ENCODE peak calls at places on chromosomes 13 and 19, in nine cellular contexts. One of them, this sample, is unnamed.

GRCh38 chr19:29581398-29581797 is 24.7 kb upstream of the POP4 start:
- DNase-seq in neuronal stem cell: no peak
- DNase-seq in fibroblast of lung: no peak
- DNase-seq in neural progenitor cell: no peak
- DNase-seq in mammary epithelial cell: no peak
- DNase-seq in hepatocyte: no peak
- DNase-seq in HepG2: no peak
- DNase-seq in H1: no peak
- DNase-seq in trophoblast cell: no peak
- DNase-seq in this sample: no peak

GRCh38 chr19:54430306-54431254 is 15.3 kb downstream of the TTYH1 start:
- DNase-seq in neuronal stem cell: no peak
- DNase-seq in fibroblast of lung: peak; percentile 28
- DNase-seq in neural progenitor cell: peak; percentile 74
- DNase-seq in mammary epithelial cell: no peak
- DNase-seq in hepatocyte: peak; percentile 77
- DNase-seq in HepG2: no peak
- DNase-seq in H1: no peak
- DNase-seq in trophoblast cell: no peak
- DNase-seq in this sample: peak; percentile 26

GRCh38 chr13:98221234-98221633 is 44.2 kb upstream of the RNF113B start:
- DNase-seq in neuronal stem cell: no peak
- DNase-seq in fibroblast of lung: no peak
- DNase-seq in neural progenitor cell: no peak
- DNase-seq in mammary epithelial cell: no peak
- DNase-seq in hepatocyte: no peak
- DNase-seq in HepG2: no peak
- DNase-seq in H1: no peak
- DNase-seq in trophoblast cell: no peak
- DNase-seq in this sample: no peak

GRCh38 chr19:35295792-35296462 is 4.0 kb downstream of the MAG start:
- DNase-seq in neuronal stem cell: no peak
- DNase-seq in fibroblast of lung: no peak
- DNase-seq in neural progenitor cell: no peak
- DNase-seq in mammary epithelial cell: no peak
- DNase-seq in hepatocyte: no peak
- DNase-seq in HepG2: no peak
- DNase-seq in H1: no peak
- DNase-seq in trophoblast cell: no peak
- DNase-seq in this sample: peak; percentile 92

GRCh38 chr13:25922373-25922772 is 129.4 kb downstream of the SHISA2 start:
- DNase-seq in neuronal stem cell: no peak
- DNase-seq in fibroblast of lung: no peak
- DNase-seq in neural progenitor cell: no peak
- DNase-seq in mammary epithelial cell: no peak
- DNase-seq in hepatocyte: no peak
- DNase-seq in HepG2: no peak
- DNase-seq in H1: no peak
- DNase-seq in trophoblast cell: peak; percentile 59
- DNase-seq in this sample: no peak

GRCh38 chr13:24148414-24149305 is 11.9 kb upstream of the SPATA13 start:
- DNase-seq in neuronal stem cell: no peak
- DNase-seq in fibroblast of lung: peak; percentile 97
- DNase-seq in neural progenitor cell: no peak
- DNase-seq in mammary epithelial cell: peak; percentile 90
- DNase-seq in hepatocyte: peak; percentile 86
- DNase-seq in HepG2: peak; percentile 90
- DNase-seq in H1: peak; percentile 56
- DNase-seq in trophoblast cell: peak; percentile 91
- DNase-seq in this sample: no peak

GRCh38 chr13:94759120-94759728 is 46.9 kb upstream of the SOX21 start:
- DNase-seq in neuronal stem cell: no peak
- DNase-seq in fibroblast of lung: no peak
- DNase-seq in neural progenitor cell: no peak
- DNase-seq in mammary epithelial cell: no peak
- DNase-seq in hepatocyte: no peak
- DNase-seq in HepG2: no peak
- DNase-seq in H1: no peak
- DNase-seq in trophoblast cell: no peak
- DNase-seq in this sample: no peak

GRCh38 chr19:39179754-39180153 is 17.0 kb upstream of the NCCRP1 start:
- DNase-seq in neuronal stem cell: no peak
- DNase-seq in fibroblast of lung: no peak
- DNase-seq in neural progenitor cell: no peak
- DNase-seq in mammary epithelial cell: no peak
- DNase-seq in hepatocyte: no peak
- DNase-seq in HepG2: no peak
- DNase-seq in H1: no peak
- DNase-seq in trophoblast cell: no peak
- DNase-seq in this sample: no peak

GRCh38 chr13:100794575-100794974 is 120.0 kb upstream of the TMTC4 start:
- DNase-seq in neuronal stem cell: no peak
- DNase-seq in fibroblast of lung: no peak
- DNase-seq in neural progenitor cell: no peak
- DNase-seq in mammary epithelial cell: no peak
- DNase-seq in hepatocyte: no peak
- DNase-seq in HepG2: no peak
- DNase-seq in H1: no peak
- DNase-seq in trophoblast cell: no peak
- DNase-seq in this sample: no peak

GRCh38 chr13:30623392-30623791 is 5.7 kb downstream of the USPL1 start:
- DNase-seq in neuronal stem cell: no peak
- DNase-seq in fibroblast of lung: no peak
- DNase-seq in neural progenitor cell: no peak
- DNase-seq in mammary epithelial cell: no peak
- DNase-seq in hepatocyte: no peak
- DNase-seq in HepG2: no peak
- DNase-seq in H1: no peak
- DNase-seq in trophoblast cell: no peak
- DNase-seq in this sample: no peak

GRCh38 chr13:32039488-32040013 is 8.0 kb downstream of the FRY start:
- DNase-seq in neuronal stem cell: no peak
- DNase-seq in fibroblast of lung: peak; percentile 22
- DNase-seq in neural progenitor cell: no peak
- DNase-seq in mammary epithelial cell: no peak
- DNase-seq in hepatocyte: no peak
- DNase-seq in HepG2: no peak
- DNase-seq in H1: no peak
- DNase-seq in trophoblast cell: no peak
- DNase-seq in this sample: no peak

GRCh38 chr13:108326318-108326717 is 56.8 kb downstream of the TNFSF13B start:
- DNase-seq in neuronal stem cell: no peak
- DNase-seq in fibroblast of lung: no peak
- DNase-seq in neural progenitor cell: no peak
- DNase-seq in mammary epithelial cell: no peak
- DNase-seq in hepatocyte: peak; percentile 38
- DNase-seq in HepG2: peak; percentile 13
- DNase-seq in H1: no peak
- DNase-seq in trophoblast cell: no peak
- DNase-seq in this sample: peak; percentile 66

GRCh38 chr13:97308735-97309429 is 86.7 kb downstream of the MBNL2 start:
- DNase-seq in neuronal stem cell: no peak
- DNase-seq in fibroblast of lung: no peak
- DNase-seq in neural progenitor cell: no peak
- DNase-seq in mammary epithelial cell: peak; percentile 47
- DNase-seq in hepatocyte: no peak
- DNase-seq in HepG2: peak; percentile 48
- DNase-seq in H1: no peak
- DNase-seq in trophoblast cell: no peak
- DNase-seq in this sample: no peak

DNA sequence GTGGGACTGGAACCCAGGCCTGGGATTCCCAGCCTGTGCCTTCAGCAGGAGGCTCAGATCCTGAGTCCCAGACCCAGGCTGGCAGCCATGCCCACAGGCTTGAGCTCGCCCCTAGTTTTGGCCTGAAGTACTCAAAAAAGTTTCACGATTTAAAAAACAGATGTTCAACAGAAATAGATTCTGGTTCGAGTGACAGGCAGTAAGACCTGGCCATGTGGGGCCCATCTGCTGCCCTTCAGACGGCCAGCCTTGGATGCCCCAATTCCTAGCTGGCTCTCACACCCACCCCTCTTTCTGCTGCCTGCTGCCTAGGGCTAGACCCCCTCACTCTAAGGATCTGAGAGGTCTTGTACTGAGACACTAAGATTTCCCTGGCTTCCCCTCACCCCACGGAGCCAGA is 2.8 kb upstream of the DMPK start:
- DNase-seq in neuronal stem cell: no peak
- DNase-seq in fibroblast of lung: no peak
- DNase-seq in neural progenitor cell: no peak
- DNase-seq in mammary epithelial cell: no peak
- DNase-seq in hepatocyte: no peak
- DNase-seq in HepG2: no peak
- DNase-seq in H1: no peak
- DNase-seq in trophoblast cell: no peak
- DNase-seq in this sample: no peak
- H3K27ac ChIP-seq in neuronal stem cell: no peak overlapping the region
- H3K27ac ChIP-seq in fibroblast of lung: peak overlapping the region; percentile 8
- H3K27ac ChIP-seq in neural progenitor cell: no peak overlapping the region
- H3K27ac ChIP-seq in mammary epithelial cell: no peak overlapping the region
- H3K27ac ChIP-seq in hepatocyte: peak overlapping the region; percentile 93
- H3K27ac ChIP-seq in HepG2: no peak overlapping the region
- H3K27ac ChIP-seq in H1: no peak overlapping the region
- H3K27ac ChIP-seq in trophoblast cell: no peak overlapping the region
- H3K27ac ChIP-seq in this sample: no peak overlapping the region

GRCh38 chr19:41500443-41500842 is 57.5 kb downstream of the ERICH4 start:
- DNase-seq in neuronal stem cell: no peak
- DNase-seq in fibroblast of lung: no peak
- DNase-seq in neural progenitor cell: no peak
- DNase-seq in mammary epithelial cell: no peak
- DNase-seq in hepatocyte: no peak
- DNase-seq in HepG2: no peak
- DNase-seq in H1: no peak
- DNase-seq in trophoblast cell: no peak
- DNase-seq in this sample: no peak

GRCh38 chr19:41505105-41505504 is 62.1 kb downstream of the ERICH4 start:
- DNase-seq in neuronal stem cell: no peak
- DNase-seq in fibroblast of lung: no peak
- DNase-seq in neural progenitor cell: no peak
- DNase-seq in mammary epithelial cell: no peak
- DNase-seq in hepatocyte: no peak
- DNase-seq in HepG2: no peak
- DNase-seq in H1: no peak
- DNase-seq in trophoblast cell: no peak
- DNase-seq in this sample: no peak

GRCh38 chr19:41499899-41500298 is 56.9 kb downstream of the ERICH4 start:
- DNase-seq in neuronal stem cell: no peak
- DNase-seq in fibroblast of lung: no peak
- DNase-seq in neural progenitor cell: no peak
- DNase-seq in mammary epithelial cell: no peak
- DNase-seq in hepatocyte: no peak
- DNase-seq in HepG2: no peak
- DNase-seq in H1: no peak
- DNase-seq in trophoblast cell: no peak
- DNase-seq in this sample: no peak

GRCh38 chr19:41501854-41502253 is 58.9 kb downstream of the ERICH4 start:
- DNase-seq in neuronal stem cell: no peak
- DNase-seq in fibroblast of lung: no peak
- DNase-seq in neural progenitor cell: no peak
- DNase-seq in mammary epithelial cell: no peak
- DNase-seq in hepatocyte: no peak
- DNase-seq in HepG2: no peak
- DNase-seq in H1: no peak
- DNase-seq in trophoblast cell: no peak
- DNase-seq in this sample: no peak
- H2AFZ ChIP-seq in neuronal stem cell: peak overlapping the region; percentile 62
- H2AFZ ChIP-seq in fibroblast of lung: no peak overlapping the region
- H2AFZ ChIP-seq in neural progenitor cell: no peak overlapping the region
- H2AFZ ChIP-seq in mammary epithelial cell: peak overlapping the region; percentile 58
- H2AFZ ChIP-seq in hepatocyte: no peak overlapping the region
- H2AFZ ChIP-seq in HepG2: no peak overlapping the region
- H2AFZ ChIP-seq in H1: no peak overlapping the region
- H2AFZ ChIP-seq in trophoblast cell: no peak overlapping the region
- H2AFZ ChIP-seq in this sample: no peak overlapping the region

DNA sequence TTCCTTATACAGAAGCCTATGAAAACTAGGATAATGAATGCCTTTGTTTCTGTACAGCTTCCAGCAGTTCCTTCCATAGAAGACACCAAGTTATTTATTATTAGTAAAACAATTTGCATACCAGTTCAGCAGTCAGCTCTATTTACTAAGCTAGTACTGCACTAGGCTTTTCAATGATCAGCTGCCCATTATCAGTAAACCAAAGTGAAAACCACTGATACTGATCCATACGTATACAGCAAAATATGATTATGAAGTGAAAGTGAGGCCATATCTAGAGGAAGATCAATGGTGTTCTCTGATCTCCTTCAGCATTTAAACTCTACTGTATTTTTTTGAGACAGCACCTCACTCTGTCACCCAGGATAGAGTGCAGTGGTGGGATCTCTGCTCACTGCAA is 3.2 kb downstream of the TPT1 start:
- DNase-seq in neuronal stem cell: no peak
- DNase-seq in fibroblast of lung: no peak
- DNase-seq in neural progenitor cell: no peak
- DNase-seq in mammary epithelial cell: no peak
- DNase-seq in hepatocyte: no peak
- DNase-seq in HepG2: no peak
- DNase-seq in H1: no peak
- DNase-seq in trophoblast cell: no peak
- DNase-seq in this sample: no peak
- H3K4me1 ChIP-seq in neuronal stem cell: peaks cover 6% of the 10 kb centered on the region
- H3K4me1 ChIP-seq in fibroblast of lung: peaks cover 14% of the 10 kb centered on the region
- H3K4me1 ChIP-seq in neural progenitor cell: peaks cover 19% of the 10 kb centered on the region
- H3K4me1 ChIP-seq in mammary epithelial cell: peaks cover 72% of the 10 kb centered on the region
- H3K4me1 ChIP-seq in hepatocyte: peaks cover 25% of the 10 kb centered on the region
- H3K4me1 ChIP-seq in HepG2: peaks cover 78% of the 10 kb centered on the region
- H3K4me1 ChIP-seq in H1: peaks cover 3% of the 10 kb centered on the region
- H3K4me1 ChIP-seq in trophoblast cell: peaks cover 7% of the 10 kb centered on the region
- H3K4me1 ChIP-seq in this sample: peaks cover 68% of the 10 kb centered on the region

GRCh38 chr13:44816701-44817684 is 172.3 kb downstream of the NUFIP1 start:
- DNase-seq in neuronal stem cell: no peak
- DNase-seq in fibroblast of lung: no peak
- DNase-seq in neural progenitor cell: no peak
- DNase-seq in mammary epithelial cell: peak; percentile 33
- DNase-seq in hepatocyte: no peak
- DNase-seq in HepG2: no peak
- DNase-seq in H1: no peak
- DNase-seq in trophoblast cell: peak; percentile 98
- DNase-seq in this sample: no peak

GRCh38 chr13:44814144-44814543 is 175.1 kb downstream of the NUFIP1 start:
- DNase-seq in neuronal stem cell: no peak
- DNase-seq in fibroblast of lung: no peak
- DNase-seq in neural progenitor cell: no peak
- DNase-seq in mammary epithelial cell: no peak
- DNase-seq in hepatocyte: no peak
- DNase-seq in HepG2: no peak
- DNase-seq in H1: no peak
- DNase-seq in trophoblast cell: no peak
- DNase-seq in this sample: no peak

GRCh38 chr13:44814836-44815235 is 174.4 kb downstream of the NUFIP1 start:
- DNase-seq in neuronal stem cell: no peak
- DNase-seq in fibroblast of lung: no peak
- DNase-seq in neural progenitor cell: no peak
- DNase-seq in mammary epithelial cell: no peak
- DNase-seq in hepatocyte: no peak
- DNase-seq in HepG2: no peak
- DNase-seq in H1: no peak
- DNase-seq in trophoblast cell: no peak
- DNase-seq in this sample: no peak

GRCh38 chr13:44818016-44818415 is 171.3 kb downstream of the NUFIP1 start:
- DNase-seq in neuronal stem cell: no peak
- DNase-seq in fibroblast of lung: no peak
- DNase-seq in neural progenitor cell: no peak
- DNase-seq in mammary epithelial cell: no peak
- DNase-seq in hepatocyte: no peak
- DNase-seq in HepG2: no peak
- DNase-seq in H1: no peak
- DNase-seq in trophoblast cell: peak; percentile 71
- DNase-seq in this sample: no peak

GRCh38 chr13:44815507-44816074 is 173.7 kb downstream of the NUFIP1 start:
- DNase-seq in neuronal stem cell: peak; percentile 43
- DNase-seq in fibroblast of lung: peak; percentile 92
- DNase-seq in neural progenitor cell: peak; percentile 41
- DNase-seq in mammary epithelial cell: peak; percentile 92
- DNase-seq in hepatocyte: peak; percentile 86
- DNase-seq in HepG2: peak; percentile 92
- DNase-seq in H1: peak; percentile 27
- DNase-seq in trophoblast cell: peak; percentile 97
- DNase-seq in this sample: no peak
- H3K27ac ChIP-seq in neuronal stem cell: no peak overlapping the region
- H3K27ac ChIP-seq in fibroblast of lung: peak overlapping the region; percentile 19
- H3K27ac ChIP-seq in neural progenitor cell: no peak overlapping the region
- H3K27ac ChIP-seq in mammary epithelial cell: peak overlapping the region; percentile 27
- H3K27ac ChIP-seq in hepatocyte: peak overlapping the region; percentile 91
- H3K27ac ChIP-seq in HepG2: no peak overlapping the region
- H3K27ac ChIP-seq in H1: no peak overlapping the region
- H3K27ac ChIP-seq in trophoblast cell: peak overlapping the region; percentile 94
- H3K27ac ChIP-seq in this sample: no peak overlapping the region

This sample was measured in OCI-LY7.